ENCODE peak calls at places on chromosomes 16 and 17, in six cellular contexts. A, H, K, Y, S and M are unnamed samples. For H3K27me3 and H3K36me3, the result is how much of the 10 kb centered on the place peaks cover.

GRCh38 chr17:352421-353212 is at the start of gene RPH3AL:
- DNase-seq in H (peak), K (no peak), S (no peak), Y (no peak), A (no peak), M (peak)

GRCh38 chr16:81489547-81490267 is 45.1 kb downstream of the CMIP start:
- DNase-seq in Y (no peak), H (no peak), K (no peak), S (no peak), A (no peak), M (no peak)

GRCh38 chr17:74730491-74731346 is 6.3 kb upstream of the RAB37 start:
- DNase-seq in A (no peak), K (peak), Y (no peak), H (no peak), S (no peak), M (no peak)

GRCh38 chr16:12971216-12971615 is 69.8 kb downstream of the SHISA9 start:
- DNase-seq in K (no peak), Y (peak), S (no peak), A (peak), H (no peak), M (no peak)

GRCh38 chr17:51372345-51373004 is 112.1 kb downstream of the UTP18 start:
- DNase-seq in H (no peak), Y (no peak), S (peak), K (peak), A (peak), M (peak)

GRCh38 chr17:15291674-15292361 is 26.7 kb upstream of the PMP22 start:
- DNase-seq in Y (no peak), S (no peak), H (no peak), K (no peak), A (no peak), M (no peak)

GRCh38 chr16:88306860-88307545 is 75.8 kb upstream of the ZNF469 start:
- DNase-seq in S (no peak), Y (peak), K (no peak), A (no peak), H (peak), M (no peak)

GRCh38 chr17:68909066-68909465 is 46.1 kb downstream of the ABCA8 start:
- DNase-seq in H (peak), K (no peak), Y (peak), A (no peak), S (peak), M (no peak)

GRCh38 chr16:35754391-35755369 is 2295.3 kb downstream of the TP53TG3F start:
- DNase-seq in Y (no peak), S (no peak), H (no peak), K (no peak), A (no peak), M (no peak)

GRCh38 chr16:55242667-55243066 is 81.3 kb upstream of the IRX6 start:
- DNase-seq in A (no peak), S (no peak), H (no peak), K (no peak), Y (no peak), M (no peak)

GRCh38 chr17:82153745-82154375 is 55.8 kb upstream of the FASN start:
- DNase-seq in K (peak), H (peak), S (no peak), A (peak), Y (no peak), M (peak)

GRCh38 chr17:17079761-17080160 is 37.5 kb downstream of the MPRIP start:
- DNase-seq in K (no peak), A (no peak), Y (no peak), H (no peak), S (no peak), M (no peak)

GRCh38 chr16:8848231-8848938 is 20.4 kb downstream of the CARHSP1 start:
- DNase-seq in H (no peak), Y (no peak), K (no peak), A (no peak), S (no peak), M (peak)

GRCh38 chr17:68260051-68260762 is 12.4 kb downstream of the AMZ2 start:
- DNase-seq in S (no peak), A (no peak), H (no peak), Y (no peak), K (no peak), M (no peak)

GRCh38 chr16:75550211-75550662 is 5.8 kb downstream of the TMEM231 start:
- DNase-seq in Y (no peak), H (no peak), K (peak), A (peak), S (no peak), M (peak)

GRCh38 chr17:70313450-70313849 is 144.1 kb downstream of the KCNJ2 start:
- DNase-seq in Y (no peak), S (no peak), K (no peak), H (no peak), A (no peak), M (no peak)

GRCh38 chr16:35391328-35391727 is 1931.9 kb downstream of the TP53TG3F start:
- DNase-seq in S (peak), A (peak), Y (no peak), K (peak), H (no peak), M (no peak)

GRCh38 chr17:82049106-82049505 is 2.5 kb downstream of the RFNG start:
- DNase-seq in Y (no peak), H (no peak), A (no peak), S (no peak), K (no peak), M (no peak)

GRCh38 chr17:40914456-40914855 is 23.0 kb downstream of the KRT23 start:
- DNase-seq in K (no peak), A (no peak), H (no peak), S (no peak), Y (no peak), M (no peak)

GRCh38 chr17:147796-148740 is 10.7 kb downstream of the SCGB1C2 start:
- DNase-seq in K (no peak), S (no peak), H (peak), Y (no peak), A (no peak), M (no peak)

GRCh38 chr16:57525761-57526160 is 10.6 kb downstream of the CCDC102A start:
- DNase-seq in K (no peak), H (peak), S (no peak), A (no peak), Y (no peak), M (peak)

GRCh38 chr17:65039349-65039988 is 17.1 kb downstream of the GNA13 start:
- DNase-seq in K (peak), Y (no peak), S (no peak), H (no peak), A (no peak), M (no peak)

GRCh38 chr17:50972579-50972978 is 106.4 kb upstream of the TOB1 start:
- DNase-seq in Y (no peak), S (no peak), H (no peak), K (no peak), A (no peak), M (no peak)

GRCh38 chr16:1678500-1679098 is 520 bp downstream of the JPT2 start:
- DNase-seq in S (no peak), H (peak), Y (no peak), A (peak), K (peak), M (peak)

GRCh38 chr16:55275869-55276268 is 48.1 kb upstream of the IRX6 start:
- DNase-seq in H (no peak), A (no peak), Y (no peak), K (no peak), S (no peak), M (no peak)

GRCh38 chr17:75090871-75091854 is 3.4 kb downstream of the SLC16A5 start:
- DNase-seq in S (no peak), A (no peak), K (no peak), Y (no peak), H (peak), M (peak)

GRCh38 chr17:41771389-41772206 is 14.9 kb downstream of the JUP start:
- DNase-seq in Y (no peak), H (no peak), K (no peak), S (no peak), A (no peak), M (no peak)

GRCh38 chr17:41895617-41896016 is 23.1 kb downstream of the ACLY start:
- DNase-seq in H (peak), A (no peak), K (no peak), Y (no peak), S (no peak), M (no peak)

GRCh38 chr16:21162661-21163151 is 4.2 kb downstream of the LDAF1 start:
- DNase-seq in S (no peak), K (no peak), H (peak), Y (peak), A (no peak), M (no peak)

GRCh38 chr16:19566362-19566761 is 10.9 kb downstream of the VPS35L start:
- DNase-seq in S (no peak), K (no peak), A (no peak), Y (no peak), H (no peak), M (no peak)

GRCh38 chr16:88437367-88437964 is 15.6 kb upstream of the ZFPM1 start:
- DNase-seq in K (peak), Y (no peak), S (no peak), A (peak), H (peak), M (no peak)

GRCh38 chr16:88070341-88070740 is 119.1 kb downstream of the BANP start:
- DNase-seq in K (no peak), S (no peak), H (no peak), Y (no peak), A (no peak), M (no peak)

GRCh38 chr17:57707892-57708291 is 37.2 kb downstream of the CCDC182 start:
- DNase-seq in Y (no peak), A (no peak), K (no peak), H (peak), S (no peak), M (peak)

GRCh38 chr17:1720856-1721386 is 3.6 kb upstream of the WDR81 start:
- DNase-seq in K (peak), Y (no peak), H (peak), A (peak), S (no peak), M (peak)

GRCh38 chr17:57715981-57716380 is 29.1 kb downstream of the CCDC182 start:
- DNase-seq in S (no peak), H (no peak), K (no peak), A (no peak), Y (no peak), M (no peak)

DNA sequence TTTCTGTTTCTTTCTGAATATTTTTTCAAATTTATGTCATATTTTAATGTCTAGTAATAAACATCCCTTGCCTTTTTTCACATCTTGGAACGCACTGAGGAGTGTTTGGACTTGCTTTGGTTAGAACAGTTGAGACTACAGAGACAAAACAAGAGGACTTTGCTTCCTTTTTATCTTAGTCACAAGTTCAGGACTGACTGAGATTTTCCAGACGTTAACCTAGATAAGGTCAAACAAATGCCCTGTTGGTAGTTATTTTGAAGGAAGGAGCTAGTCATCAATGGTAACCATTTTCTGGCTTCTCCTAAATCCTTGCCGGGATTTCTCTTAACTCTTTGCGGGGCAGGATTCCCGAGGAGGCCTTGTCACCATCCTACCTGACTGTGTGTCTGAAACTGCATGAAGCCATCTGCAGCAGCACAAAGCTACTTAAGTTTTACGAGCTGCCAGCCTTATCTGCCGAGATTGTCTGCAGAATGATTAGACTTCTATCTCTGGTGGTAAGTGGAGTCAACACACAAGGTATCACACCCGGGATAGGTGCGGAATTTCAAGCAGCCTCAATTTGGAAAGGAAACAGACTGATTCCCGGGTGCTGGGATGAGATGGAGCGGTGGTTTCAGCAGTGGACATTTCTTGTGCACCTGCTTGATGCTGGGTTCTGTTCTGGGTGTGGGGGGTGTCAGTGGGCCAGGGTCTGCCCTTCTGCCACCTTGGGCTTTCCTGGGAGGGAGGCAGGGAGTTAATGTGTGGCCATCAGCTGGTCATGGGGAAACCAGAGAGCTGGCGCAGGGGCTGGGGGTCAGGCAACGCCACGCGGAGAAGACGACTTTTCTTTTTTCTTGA is 48.2 kb downstream of the RNF213 start:
- DNase-seq in S (no peak), A (no peak), H (no peak), K (no peak), Y (no peak), M (no peak)
- H3K4me3 ChIP-seq in S (no peak), A (no peak), H (no peak), K (no peak), Y (no peak), M (no peak)

GRCh38 chr16:27841061-27841801 is 222.3 kb downstream of the GSG1L start:
- DNase-seq in Y (no peak), A (no peak), K (no peak), S (no peak), H (no peak), M (no peak)
- H3K27me3 ChIP-seq in Y (under half), A (under half), K (under half), S (under half), H (under half), M (under half)

GRCh38 chr16:85778873-85779272 is 20.5 kb downstream of the EMC8 start:
- DNase-seq in H (no peak), Y (no peak), A (no peak), S (no peak), K (no peak), M (no peak)
- H3K36me3 ChIP-seq in H (under half), Y (under half), A (half or more), S (under half), K (under half), M (under half)

GRCh38 chr17:63445065-63445464 is 1.0 kb downstream of the CYB561 start:
- DNase-seq in S (no peak), K (no peak), Y (no peak), A (no peak), H (no peak), M (no peak)
- H3K4me3 ChIP-seq in S (peak), K (no peak), Y (no peak), A (no peak), H (no peak), M (peak)

DNA sequence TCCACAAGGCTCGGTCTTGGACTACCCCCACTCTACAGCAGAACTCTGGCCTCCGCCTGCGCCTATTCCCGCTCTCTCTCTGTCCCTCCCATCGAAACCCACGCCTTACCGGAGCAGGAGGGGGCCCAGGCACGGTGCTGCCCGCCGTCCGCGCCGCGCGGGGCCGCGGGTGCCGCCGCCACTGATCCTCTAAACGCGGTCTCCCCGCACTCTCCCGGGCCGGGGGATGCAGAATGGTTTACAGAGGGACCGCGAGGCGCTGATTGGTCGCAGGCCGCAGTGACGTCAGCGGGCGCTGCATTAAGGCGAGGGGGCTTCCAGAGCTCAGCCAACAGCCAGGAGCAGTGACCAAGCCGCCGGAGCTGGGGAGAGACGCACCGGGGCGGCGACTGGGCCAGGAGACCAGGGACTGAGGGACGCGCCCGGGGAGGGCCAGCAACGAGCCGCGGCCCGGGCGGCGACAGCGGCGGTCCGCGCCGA is 780 bp upstream of the LHX1 start:
- DNase-seq in S (no peak), K (no peak), H (no peak), A (no peak), Y (no peak), M (peak)
- H3K27me3 ChIP-seq in S (half or more), K (under half), H (under half), A (under half), Y (half or more), M (half or more)

GRCh38 chr17:47812146-47812920 is 9.3 kb downstream of the OSBPL7 start:
- DNase-seq in S (no peak), K (no peak), A (no peak), Y (no peak), H (no peak), M (peak)
- H3K36me3 ChIP-seq in S (under half), K (half or more), A (half or more), Y (under half), H (under half), M (under half)

GRCh38 chr16:3067929-3068288 is 2.5 kb downstream of the IL32 start:
- DNase-seq in Y (no peak), K (peak), H (no peak), A (no peak), S (no peak), M (no peak)

GRCh38 chr16:3065069-3065741 is at the start of gene IL32:
- DNase-seq in H (peak), K (peak), A (peak), Y (peak), S (no peak), M (peak)

GRCh38 chr16:3063617-3064389 is 1.6 kb upstream of the IL32 start:
- DNase-seq in A (no peak), H (no peak), S (no peak), K (no peak), Y (no peak), M (no peak)

GRCh38 chr16:3066440-3066748 is 954 bp downstream of the IL32 start:
- DNase-seq in S (no peak), H (no peak), K (peak), A (no peak), Y (no peak), M (no peak)

DNA sequence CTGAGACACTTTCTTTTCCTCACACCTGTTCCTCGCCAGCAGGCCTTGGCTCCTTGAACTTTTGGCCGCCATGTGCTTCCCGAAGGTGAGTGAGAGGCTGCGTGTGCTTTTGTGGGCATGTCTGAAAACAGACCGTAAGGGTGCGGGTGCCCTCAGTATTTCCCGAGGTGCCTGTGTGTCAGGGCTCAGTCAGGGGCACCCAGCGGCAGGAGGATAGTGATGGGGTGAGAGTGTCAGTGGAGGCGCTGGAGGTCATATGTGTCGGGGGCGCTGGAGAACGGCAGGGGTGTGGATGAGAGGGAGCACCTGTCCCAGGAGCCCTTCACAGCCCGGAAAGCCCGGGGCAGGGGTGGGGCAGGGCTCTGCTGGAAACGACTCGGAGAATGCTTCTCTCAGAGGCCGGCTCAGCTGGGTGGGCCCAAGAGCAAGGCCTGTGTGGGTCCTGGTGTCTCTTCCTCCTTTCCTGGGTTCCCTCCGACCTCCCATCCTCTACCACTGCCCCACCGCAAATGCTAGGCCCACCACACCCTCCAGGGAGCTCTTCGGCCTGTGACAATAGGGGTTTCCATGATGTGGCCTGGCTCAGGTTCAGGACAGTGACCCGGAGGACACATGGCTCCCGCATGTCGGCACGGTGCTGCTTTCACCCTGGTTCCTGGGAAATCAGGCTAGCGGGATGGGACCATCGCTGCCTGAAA is 451 bp downstream of the IL32 start:
- DNase-seq in A (peak), H (no peak), K (no peak), Y (no peak), S (no peak), M (peak)
- H3K4me3 ChIP-seq in A (peak), H (peak), K (peak), Y (no peak), S (no peak), M (no peak)

GRCh38 chr17:77935121-77935571 is 23.4 kb upstream of the TNRC6C start:
- DNase-seq in H (no peak), Y (no peak), K (no peak), S (no peak), A (no peak), M (no peak)

GRCh38 chr17:77930780-77931768 is 27.4 kb upstream of the TNRC6C start:
- DNase-seq in A (no peak), H (no peak), S (no peak), Y (no peak), K (no peak), M (peak)

GRCh38 chr17:77936881-77937280 is 21.6 kb upstream of the TNRC6C start:
- DNase-seq in K (no peak), Y (no peak), H (no peak), A (no peak), S (no peak), M (no peak)

GRCh38 chr17:77929871-77930436 is 28.5 kb upstream of the TNRC6C start:
- DNase-seq in Y (no peak), S (no peak), A (no peak), K (no peak), H (no peak), M (no peak)

DNA sequence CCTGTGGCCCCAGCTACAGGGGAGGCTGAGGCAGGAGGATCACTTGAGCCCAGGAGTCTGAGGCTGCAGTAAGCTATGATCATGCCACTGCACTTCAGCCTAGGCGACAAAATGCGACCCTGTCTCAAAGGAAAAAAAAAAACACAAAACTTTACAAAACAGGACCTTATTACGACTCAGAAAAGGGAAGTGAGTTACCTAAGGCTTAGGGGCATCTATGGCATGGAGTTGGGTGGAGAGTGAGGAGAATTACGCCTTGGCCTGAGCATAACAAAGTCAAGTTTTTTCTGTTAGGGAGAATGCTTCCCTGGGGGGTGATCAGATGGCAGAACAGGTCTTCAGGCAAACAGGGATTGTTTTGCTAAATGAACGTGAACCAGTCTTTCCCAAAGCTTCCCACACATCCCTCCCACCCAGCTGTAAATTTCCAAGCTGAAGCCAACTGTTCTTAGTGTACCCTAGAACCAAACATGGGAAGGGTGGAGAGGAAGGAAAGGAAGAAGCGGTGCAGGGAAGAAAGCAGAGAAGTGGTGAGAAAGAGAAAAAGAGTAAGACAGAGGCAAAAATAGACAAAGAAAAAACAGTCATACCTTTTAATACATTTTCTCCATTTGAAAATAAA is 24.6 kb upstream of the TNRC6C start:
- DNase-seq in K (no peak), H (no peak), Y (no peak), S (no peak), A (no peak), M (peak)
- H3K27me3 ChIP-seq in K (under half), H (under half), Y (under half), S (under half), A (under half), M (under half)